ENCODE peak calls at places on chromosomes 6 and 20, in five cellular contexts. X is SK-N-SH, P is sigmoid colon, A is A549, U is stomach. T is an unnamed sample.

GRCh38 chr20:31560900-31561598 is 44.0 kb upstream of the ID1 start:
- DNase-seq in A (peak; percentile 93), U (peak; percentile 47), X (no peak), P (no peak), T (no peak)

GRCh38 chr6:125537090-125537489 is 212.3 kb upstream of the HEY2 start:
- DNase-seq in P (no peak), X (no peak), U (no peak), A (no peak), T (no peak)

GRCh38 chr6:34657307-34657978 is 39.1 kb downstream of the ILRUN start:
- DNase-seq in A (peak; percentile 60), X (no peak), P (peak; percentile 70), U (peak; percentile 61), T (peak; percentile 61)

GRCh38 chr6:84671188-84671587 is 93.2 kb downstream of the TBX18 start:
- DNase-seq in A (no peak), U (no peak), X (no peak), P (no peak), T (no peak)

GRCh38 chr20:51654495-51654894 is 112.0 kb upstream of the NFATC2 start:
- DNase-seq in U (no peak), A (no peak), P (no peak), X (no peak), T (no peak)

GRCh38 chr20:51327251-51327841 is 215.2 kb downstream of the NFATC2 start:
- DNase-seq in X (no peak), P (no peak), U (no peak), A (no peak), T (no peak)

GRCh38 chr20:17129089-17129488 is 97.8 kb upstream of the PCSK2 start:
- DNase-seq in A (no peak), X (no peak), U (no peak), P (no peak), T (no peak)

GRCh38 chr6:157392927-157393666 is 12.1 kb downstream of the ZDHHC14 start:
- DNase-seq in U (peak; percentile 64), A (no peak), P (no peak), X (no peak), T (no peak)

GRCh38 chr6:118886641-118887040 is 7.3 kb upstream of the ASF1A start:
- DNase-seq in P (no peak), A (no peak), X (no peak), U (no peak), T (no peak)

GRCh38 chr6:128112494-128112893 is 211.6 kb upstream of the THEMIS start:
- DNase-seq in A (no peak), X (no peak), P (no peak), U (no peak), T (no peak)
- H3K4me3 ChIP-seq in A (no peak overlapping the region), X (no peak overlapping the region), P (peak overlapping the region; percentile 1), U (peak overlapping the region; percentile 25), T (peak overlapping the region; percentile 26)

GRCh38 chr6:101199441-101199840 is 194.1 kb upstream of the GRIK2 start:
- DNase-seq in A (no peak), P (no peak), X (no peak), U (no peak), T (no peak)

GRCh38 chr6:101202975-101203374 is 190.5 kb upstream of the GRIK2 start:
- DNase-seq in A (no peak), P (no peak), U (no peak), X (no peak), T (no peak)

GRCh38 chr6:101208152-101208551 is 185.4 kb upstream of the GRIK2 start:
- DNase-seq in A (no peak), P (no peak), U (no peak), X (no peak), T (no peak)

DNA sequence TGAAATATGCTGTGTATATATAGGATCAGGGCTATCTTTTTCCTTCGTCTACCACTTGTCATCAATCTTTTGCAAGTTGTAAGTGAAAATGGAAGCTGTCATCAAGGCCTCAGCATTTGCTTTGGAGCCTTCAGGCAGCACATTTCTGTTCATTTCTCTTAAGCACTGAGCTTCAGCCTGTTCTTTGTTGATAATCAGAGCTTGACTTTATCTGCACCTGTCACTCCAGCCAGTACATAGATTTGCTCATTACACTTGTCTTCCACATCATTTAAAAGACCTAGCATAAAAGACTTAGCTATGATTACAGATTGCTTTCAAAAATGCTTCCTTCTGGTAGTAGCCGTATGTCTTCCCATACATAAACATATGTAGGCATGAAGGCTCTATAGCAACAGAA is 189.8 kb upstream of the GRIK2 start:
- DNase-seq in A (no peak), X (no peak), P (no peak), U (no peak), T (no peak)
- TF ChIP-seq EP300 in A (no peak), X (no peak), P (no peak), U (no peak), T (no peak)

DNA sequence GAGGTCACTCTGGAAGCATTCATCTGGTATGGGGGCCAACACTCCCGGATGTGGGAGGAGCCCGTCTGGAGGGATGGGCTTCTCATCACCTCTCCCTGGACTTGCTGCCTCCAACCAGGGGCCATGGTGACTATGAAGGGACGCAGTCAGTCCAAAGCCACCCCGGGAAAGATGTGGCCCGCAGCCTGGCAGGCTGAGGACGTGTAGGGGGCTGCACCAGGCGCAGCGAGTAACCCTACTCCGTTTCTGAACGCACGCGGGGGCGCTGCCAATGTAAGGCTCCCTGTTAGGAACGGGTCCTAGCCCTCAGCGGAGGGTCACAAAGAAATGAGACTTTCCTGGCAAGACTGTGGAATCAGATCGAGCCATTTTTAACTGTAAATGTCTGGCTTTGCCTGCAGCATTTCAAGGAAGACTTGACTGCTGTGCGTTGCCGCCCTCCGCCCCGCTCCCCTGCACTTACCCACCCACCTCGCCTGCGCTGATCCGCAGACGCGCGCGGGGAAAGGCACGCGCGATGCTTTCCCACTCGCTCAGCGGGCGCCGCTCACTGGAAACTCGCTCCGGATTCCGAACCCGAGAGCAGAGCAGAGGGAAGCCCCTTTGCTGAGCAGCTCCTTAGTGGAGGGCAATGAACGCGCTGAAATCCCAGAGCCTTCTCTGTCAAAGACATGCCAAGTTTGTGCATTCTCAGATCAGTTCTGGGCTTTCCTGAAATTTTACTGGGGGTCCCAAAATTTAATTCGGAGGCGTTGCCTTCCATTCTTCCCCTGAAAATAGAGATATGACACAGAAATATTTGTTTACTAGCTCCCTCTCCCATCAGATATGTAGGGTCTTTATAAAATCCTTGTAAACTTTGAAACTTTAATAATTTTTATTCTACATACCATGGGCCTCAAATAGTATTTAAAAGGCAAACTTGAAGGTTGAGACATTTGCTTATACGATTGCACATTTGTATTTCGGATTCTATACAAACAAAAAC is 54.9 kb downstream of the IL20RA start:
- DNase-seq in U (no peak), P (peak; percentile 74), A (no peak), X (peak; percentile 87), T (peak; percentile 77)
- H3K4me3 ChIP-seq in U (peak overlapping the region; percentile 37), P (no peak overlapping the region), A (peak overlapping the region; percentile 40), X (peak overlapping the region; percentile 49), T (no peak overlapping the region)

GRCh38 chr6:79544299-79544927 is 7.2 kb upstream of the LCA5 start:
- DNase-seq in P (no peak), A (no peak), X (no peak), U (no peak), T (no peak)

GRCh38 chr6:79546186-79546585 is 9.0 kb upstream of the LCA5 start:
- DNase-seq in A (no peak), U (no peak), P (no peak), X (no peak), T (no peak)

GRCh38 chr6:79543886-79544285 is 6.7 kb upstream of the LCA5 start:
- DNase-seq in A (no peak), X (no peak), P (no peak), U (no peak), T (no peak)

GRCh38 chr6:79543411-79543810 is 6.2 kb upstream of the LCA5 start:
- DNase-seq in A (no peak), P (no peak), U (no peak), X (no peak), T (no peak)

GRCh38 chr6:79544939-79545450 is 7.8 kb upstream of the LCA5 start:
- DNase-seq in U (peak; percentile 31), P (peak; percentile 88), A (peak; percentile 90), X (peak; percentile 75), T (no peak)
- TF ChIP-seq EP300 in U (no peak), P (peak; percentile 2), A (no peak), X (peak; percentile 72), T (peak; percentile 58)

GRCh38 chr6:132133734-132134490 is 182.7 kb upstream of the CCN2 start:
- DNase-seq in U (no peak), P (peak; percentile 64), A (no peak), X (no peak), T (no peak)
- H3K4me3 ChIP-seq in U (no peak overlapping the region), P (no peak overlapping the region), A (no peak overlapping the region), X (no peak overlapping the region), T (no peak overlapping the region)

DNA sequence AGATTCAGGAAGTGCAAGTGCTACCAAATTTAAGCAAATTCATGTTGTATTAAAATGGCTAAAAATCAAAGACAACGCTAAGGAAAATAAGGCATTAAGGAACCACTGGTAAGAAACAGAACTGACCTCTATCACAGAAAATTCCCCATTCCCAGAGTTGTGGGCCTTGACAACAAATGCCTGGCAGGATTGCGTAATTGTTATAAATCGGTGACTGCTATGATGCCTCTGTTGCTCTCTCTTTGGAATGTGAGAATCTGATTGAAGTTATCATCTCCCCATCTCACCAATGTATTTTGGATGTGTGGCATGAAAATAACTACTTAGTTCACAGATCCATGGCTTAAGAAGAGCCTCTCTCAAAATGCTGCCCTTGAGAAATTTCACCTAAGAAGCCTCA is 257.3 kb downstream of the OGFRL1 start:
- DNase-seq in A (no peak), U (no peak), P (no peak), X (no peak), T (no peak)
- TF ChIP-seq EP300 in A (no peak), U (no peak), P (no peak), X (no peak), T (no peak)

GRCh38 chr20:62475027-62475818 is 572 bp downstream of the GATA5 start:
- DNase-seq in X (no peak), P (no peak), A (no peak), U (no peak), T (no peak)
- H3K4me3 ChIP-seq in X (no peak overlapping the region), P (no peak overlapping the region), A (peak overlapping the region; percentile 50), U (peak overlapping the region; percentile 51), T (no peak overlapping the region)

T was measured in upper lobe of left lung.